ENCODE peak calls at places on chromosomes 1 and 21, in eight cellular contexts. One of them, this sample, is unnamed. For H3K4me1, the result is how much of the 10 kb centered on the place peaks cover.

GRCh38 chr1:88175631-88176226 is 508.3 kb upstream of the PKN2 start:
- DNase-seq in IMR-90: peak
- DNase-seq in endodermal cell: no peak
- DNase-seq in CD8-positive, alpha-beta memory T cell: no peak
- DNase-seq in aorta: no peak
- DNase-seq in A549: peak
- DNase-seq in stomach: no peak
- DNase-seq in pancreas: peak
- DNase-seq in this sample: no peak

GRCh38 chr1:214192825-214193643 is 87.9 kb upstream of the SMYD2 start:
- DNase-seq in IMR-90: no peak
- DNase-seq in pancreas: no peak
- DNase-seq in CD8-positive, alpha-beta memory T cell: no peak
- DNase-seq in A549: no peak
- DNase-seq in aorta: no peak
- DNase-seq in stomach: no peak
- DNase-seq in endodermal cell: peak
- DNase-seq in this sample: no peak

GRCh38 chr1:164794310-164794709 is 235.3 kb downstream of the PBX1 start:
- DNase-seq in aorta: no peak
- DNase-seq in A549: peak
- DNase-seq in IMR-90: peak
- DNase-seq in stomach: no peak
- DNase-seq in pancreas: peak
- DNase-seq in endodermal cell: no peak
- DNase-seq in CD8-positive, alpha-beta memory T cell: no peak
- DNase-seq in this sample: no peak

GRCh38 chr1:69585666-69586065 is 17.9 kb downstream of the LRRC7 start:
- DNase-seq in A549: no peak
- DNase-seq in endodermal cell: no peak
- DNase-seq in aorta: no peak
- DNase-seq in pancreas: no peak
- DNase-seq in stomach: no peak
- DNase-seq in IMR-90: no peak
- DNase-seq in CD8-positive, alpha-beta memory T cell: no peak
- DNase-seq in this sample: no peak

GRCh38 chr21:18970416-18970815 is 566.8 kb upstream of the TMPRSS15 start:
- DNase-seq in CD8-positive, alpha-beta memory T cell: no peak
- DNase-seq in pancreas: no peak
- DNase-seq in stomach: no peak
- DNase-seq in endodermal cell: no peak
- DNase-seq in IMR-90: no peak
- DNase-seq in A549: no peak
- DNase-seq in aorta: no peak
- DNase-seq in this sample: no peak

GRCh38 chr1:33257759-33258712 is 1.7 kb downstream of the ZNF362 start:
- DNase-seq in CD8-positive, alpha-beta memory T cell: no peak
- DNase-seq in A549: no peak
- DNase-seq in pancreas: no peak
- DNase-seq in IMR-90: peak
- DNase-seq in aorta: peak
- DNase-seq in stomach: peak
- DNase-seq in endodermal cell: no peak
- DNase-seq in this sample: peak

GRCh38 chr1:160797163-160797797 is 1.3 kb downstream of the LY9 start:
- DNase-seq in stomach: no peak
- DNase-seq in IMR-90: no peak
- DNase-seq in A549: no peak
- DNase-seq in aorta: no peak
- DNase-seq in pancreas: no peak
- DNase-seq in endodermal cell: no peak
- DNase-seq in CD8-positive, alpha-beta memory T cell: no peak
- DNase-seq in this sample: no peak

GRCh38 chr1:80217377-80217986 is 1211.0 kb upstream of the ADGRL4 start:
- DNase-seq in endodermal cell: peak
- DNase-seq in aorta: no peak
- DNase-seq in IMR-90: peak
- DNase-seq in CD8-positive, alpha-beta memory T cell: no peak
- DNase-seq in stomach: no peak
- DNase-seq in pancreas: no peak
- DNase-seq in A549: peak
- DNase-seq in this sample: no peak

GRCh38 chr1:187313115-187313514 is 484.4 kb downstream of the PLA2G4A start:
- DNase-seq in pancreas: no peak
- DNase-seq in IMR-90: no peak
- DNase-seq in endodermal cell: no peak
- DNase-seq in A549: no peak
- DNase-seq in CD8-positive, alpha-beta memory T cell: no peak
- DNase-seq in stomach: no peak
- DNase-seq in aorta: no peak
- DNase-seq in this sample: no peak

GRCh38 chr1:19676438-19676922 is 11.8 kb downstream of the HTR6 start:
- DNase-seq in CD8-positive, alpha-beta memory T cell: no peak
- DNase-seq in stomach: peak
- DNase-seq in pancreas: peak
- DNase-seq in A549: no peak
- DNase-seq in aorta: peak
- DNase-seq in endodermal cell: peak
- DNase-seq in IMR-90: peak
- DNase-seq in this sample: peak

GRCh38 chr1:47262787-47263413 is 30.9 kb upstream of the TAL1 start:
- DNase-seq in endodermal cell: peak
- DNase-seq in aorta: no peak
- DNase-seq in A549: peak
- DNase-seq in IMR-90: peak
- DNase-seq in pancreas: peak
- DNase-seq in stomach: peak
- DNase-seq in CD8-positive, alpha-beta memory T cell: no peak
- DNase-seq in this sample: peak

GRCh38 chr1:15139654-15140350 is 13.7 kb upstream of the TMEM51 start:
- DNase-seq in stomach: peak
- DNase-seq in endodermal cell: peak
- DNase-seq in aorta: no peak
- DNase-seq in CD8-positive, alpha-beta memory T cell: no peak
- DNase-seq in IMR-90: peak
- DNase-seq in A549: no peak
- DNase-seq in pancreas: peak
- DNase-seq in this sample: no peak

GRCh38 chr1:6557597-6557996 is 2.5 kb downstream of the TAS1R1 start:
- DNase-seq in stomach: no peak
- DNase-seq in pancreas: no peak
- DNase-seq in endodermal cell: no peak
- DNase-seq in aorta: no peak
- DNase-seq in CD8-positive, alpha-beta memory T cell: no peak
- DNase-seq in IMR-90: no peak
- DNase-seq in A549: no peak
- DNase-seq in this sample: no peak

GRCh38 chr1:98385691-98386090 is 275.8 kb upstream of the SNX7 start:
- DNase-seq in A549: no peak
- DNase-seq in CD8-positive, alpha-beta memory T cell: no peak
- DNase-seq in aorta: no peak
- DNase-seq in stomach: no peak
- DNase-seq in endodermal cell: no peak
- DNase-seq in pancreas: no peak
- DNase-seq in IMR-90: peak
- DNase-seq in this sample: no peak

GRCh38 chr1:58815680-58816071 is 31.8 kb upstream of the JUN start:
- DNase-seq in endodermal cell: peak
- DNase-seq in CD8-positive, alpha-beta memory T cell: no peak
- DNase-seq in A549: peak
- DNase-seq in pancreas: peak
- DNase-seq in stomach: no peak
- DNase-seq in IMR-90: no peak
- DNase-seq in aorta: no peak
- DNase-seq in this sample: no peak

GRCh38 chr1:100719490-100719889 is at the start of gene VCAM1:
- DNase-seq in A549: no peak
- DNase-seq in aorta: no peak
- DNase-seq in stomach: no peak
- DNase-seq in pancreas: no peak
- DNase-seq in CD8-positive, alpha-beta memory T cell: no peak
- DNase-seq in IMR-90: peak
- DNase-seq in endodermal cell: peak
- DNase-seq in this sample: peak

GRCh38 chr1:8026976-8027747 is 1.1 kb upstream of the ERRFI1 start:
- DNase-seq in CD8-positive, alpha-beta memory T cell: no peak
- DNase-seq in endodermal cell: peak
- DNase-seq in aorta: peak
- DNase-seq in pancreas: peak
- DNase-seq in A549: peak
- DNase-seq in stomach: peak
- DNase-seq in IMR-90: peak
- DNase-seq in this sample: peak

DNA sequence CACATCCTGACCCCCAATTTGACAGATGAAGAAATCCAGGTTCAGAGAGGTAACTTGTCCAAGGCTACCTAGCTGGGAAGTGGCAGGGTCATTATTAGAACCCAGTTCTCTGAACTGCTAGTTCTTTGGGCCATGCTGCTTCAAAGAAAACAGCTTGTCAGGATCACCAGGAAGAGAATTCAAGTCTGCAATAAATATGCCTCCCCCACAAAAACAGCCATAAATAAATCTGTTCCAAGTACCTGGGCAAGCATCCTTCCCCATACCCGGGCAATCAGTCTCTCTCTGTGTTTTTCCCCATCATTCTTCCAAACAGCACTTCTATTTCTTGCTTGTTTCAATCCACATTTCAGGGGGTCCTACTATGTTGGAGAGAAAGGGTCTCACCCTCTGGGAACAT is 34.1 kb downstream of the SLC9A1 start:
- DNase-seq in aorta: no peak
- DNase-seq in CD8-positive, alpha-beta memory T cell: no peak
- DNase-seq in pancreas: no peak
- DNase-seq in stomach: no peak
- DNase-seq in IMR-90: no peak
- DNase-seq in endodermal cell: no peak
- DNase-seq in A549: no peak
- DNase-seq in this sample: no peak
- H3K4me1 ChIP-seq in aorta: under half
- H3K4me1 ChIP-seq in CD8-positive, alpha-beta memory T cell: under half
- H3K4me1 ChIP-seq in pancreas: under half
- H3K4me1 ChIP-seq in stomach: half or more
- H3K4me1 ChIP-seq in IMR-90: under half
- H3K4me1 ChIP-seq in endodermal cell: under half
- H3K4me1 ChIP-seq in A549: under half
- H3K4me1 ChIP-seq in this sample: under half

GRCh38 chr1:84653130-84653680 is 37.1 kb downstream of the SSX2IP start:
- DNase-seq in stomach: no peak
- DNase-seq in aorta: no peak
- DNase-seq in endodermal cell: no peak
- DNase-seq in CD8-positive, alpha-beta memory T cell: no peak
- DNase-seq in A549: no peak
- DNase-seq in pancreas: no peak
- DNase-seq in IMR-90: peak
- DNase-seq in this sample: no peak
- H3K27ac ChIP-seq in stomach: no peak
- H3K27ac ChIP-seq in aorta: no peak
- H3K27ac ChIP-seq in endodermal cell: no peak
- H3K27ac ChIP-seq in CD8-positive, alpha-beta memory T cell: no peak
- H3K27ac ChIP-seq in A549: no peak
- H3K27ac ChIP-seq in pancreas: no peak
- H3K27ac ChIP-seq in IMR-90: no peak
- H3K27ac ChIP-seq in this sample: no peak

DNA sequence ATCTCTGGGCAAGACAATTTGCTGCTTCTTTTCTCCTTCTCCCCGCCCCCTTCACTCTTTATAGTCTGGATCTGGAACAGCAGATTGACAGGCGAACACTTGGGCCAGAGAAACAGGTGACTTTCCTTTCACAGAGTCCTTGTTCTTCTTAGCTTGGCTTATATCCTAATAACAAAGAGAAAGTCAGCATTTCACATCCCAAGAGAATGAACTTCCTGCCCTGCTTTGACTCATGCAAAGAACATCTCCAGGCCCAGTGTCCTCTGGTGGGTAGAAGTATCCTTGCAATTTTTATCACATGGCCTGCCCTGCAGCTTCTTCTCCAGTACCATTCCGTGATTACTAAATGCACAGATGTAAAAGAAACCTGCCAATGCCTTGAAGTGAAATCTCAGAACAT is 764.4 kb downstream of the ADGRL2 start:
- DNase-seq in pancreas: no peak
- DNase-seq in endodermal cell: peak
- DNase-seq in IMR-90: peak
- DNase-seq in aorta: no peak
- DNase-seq in CD8-positive, alpha-beta memory T cell: no peak
- DNase-seq in stomach: no peak
- DNase-seq in A549: peak
- DNase-seq in this sample: no peak
- H3K4me3 ChIP-seq in pancreas: no peak
- H3K4me3 ChIP-seq in endodermal cell: no peak
- H3K4me3 ChIP-seq in IMR-90: no peak
- H3K4me3 ChIP-seq in aorta: no peak
- H3K4me3 ChIP-seq in CD8-positive, alpha-beta memory T cell: no peak
- H3K4me3 ChIP-seq in stomach: no peak
- H3K4me3 ChIP-seq in A549: no peak
- H3K4me3 ChIP-seq in this sample: no peak

GRCh38 chr1:85317580-85317979 is 41.1 kb upstream of the BCL10 start:
- DNase-seq in IMR-90: no peak
- DNase-seq in pancreas: no peak
- DNase-seq in endodermal cell: no peak
- DNase-seq in stomach: no peak
- DNase-seq in aorta: no peak
- DNase-seq in CD8-positive, alpha-beta memory T cell: no peak
- DNase-seq in A549: no peak
- DNase-seq in this sample: no peak

GRCh38 chr1:85313888-85314696 is 37.7 kb upstream of the BCL10 start:
- DNase-seq in IMR-90: peak
- DNase-seq in A549: peak
- DNase-seq in stomach: no peak
- DNase-seq in endodermal cell: no peak
- DNase-seq in pancreas: no peak
- DNase-seq in aorta: no peak
- DNase-seq in CD8-positive, alpha-beta memory T cell: no peak
- DNase-seq in this sample: no peak

GRCh38 chr1:85316324-85316723 is 39.9 kb upstream of the BCL10 start:
- DNase-seq in stomach: no peak
- DNase-seq in CD8-positive, alpha-beta memory T cell: no peak
- DNase-seq in endodermal cell: no peak
- DNase-seq in pancreas: no peak
- DNase-seq in A549: no peak
- DNase-seq in IMR-90: no peak
- DNase-seq in aorta: no peak
- DNase-seq in this sample: no peak

GRCh38 chr1:85315789-85316188 is 39.4 kb upstream of the BCL10 start:
- DNase-seq in IMR-90: peak
- DNase-seq in pancreas: no peak
- DNase-seq in A549: no peak
- DNase-seq in aorta: no peak
- DNase-seq in CD8-positive, alpha-beta memory T cell: no peak
- DNase-seq in stomach: no peak
- DNase-seq in endodermal cell: no peak
- DNase-seq in this sample: peak

DNA sequence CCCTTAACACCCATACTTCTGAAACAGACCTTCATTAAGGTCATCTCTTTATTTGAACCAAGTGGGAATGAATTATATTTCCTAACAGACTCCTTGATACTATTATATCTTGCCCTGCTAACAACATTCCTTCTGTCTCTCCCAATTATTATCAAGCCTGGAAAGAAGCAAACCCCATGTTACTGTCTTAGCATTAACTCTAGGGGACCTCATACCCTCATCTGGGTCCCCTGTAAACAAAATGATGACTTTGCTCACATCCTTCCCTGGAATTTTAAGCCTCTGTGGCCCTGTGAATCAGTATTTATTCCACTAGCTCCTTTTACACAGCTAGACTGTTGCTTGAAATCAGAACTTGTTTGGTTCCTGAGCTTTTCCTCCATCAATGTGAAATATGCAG is 38.3 kb upstream of the BCL10 start:
- DNase-seq in CD8-positive, alpha-beta memory T cell: no peak
- DNase-seq in stomach: no peak
- DNase-seq in aorta: no peak
- DNase-seq in A549: no peak
- DNase-seq in IMR-90: peak
- DNase-seq in pancreas: no peak
- DNase-seq in endodermal cell: no peak
- DNase-seq in this sample: no peak
- H3K4me1 ChIP-seq in CD8-positive, alpha-beta memory T cell: under half
- H3K4me1 ChIP-seq in stomach: under half
- H3K4me1 ChIP-seq in aorta: under half
- H3K4me1 ChIP-seq in A549: under half
- H3K4me1 ChIP-seq in IMR-90: under half
- H3K4me1 ChIP-seq in pancreas: under half
- H3K4me1 ChIP-seq in endodermal cell: under half
- H3K4me1 ChIP-seq in this sample: under half

This sample was measured in right cardiac atrium.